ENCODE peak calls at places on chromosomes 5 and 9, in four cellular contexts. E is hepatic stellate cell; B is cerebellar cortex; I is activated CD4-positive, alpha-beta T cell treated with anti-CD3 and anti-CD28 coated beads, Interleukin-2, amount 50 U/mL, for 4 hours. L is an unnamed sample.

GRCh38 chr9:76654575-76654974 is 109.7 kb upstream of the PCA3 start:
- DNase-seq in E (peak), B (no peak), I (no peak), L (peak)

GRCh38 chr9:120482424-120483186 is 97.4 kb downstream of the CDK5RAP2 start:
- DNase-seq in E (no peak), B (peak), I (no peak), L (no peak)

GRCh38 chr9:133591116-133591910 is 17.9 kb downstream of the FAM163B start:
- DNase-seq in E (no peak), B (no peak), I (no peak), L (no peak)

GRCh38 chr9:123773783-123774182 is 156.1 kb downstream of the DENND1A start:
- DNase-seq in E (no peak), B (no peak), I (no peak), L (no peak)

GRCh38 chr5:180347651-180348050 is 5.5 kb downstream of the GFPT2 start:
- DNase-seq in E (no peak), B (no peak), I (no peak), L (no peak)

GRCh38 chr5:170226138-170226435 is 6.7 kb upstream of the C5orf58 start:
- DNase-seq in E (no peak), B (no peak), I (no peak), L (no peak)

GRCh38 chr9:36218011-36218410 is 27.3 kb downstream of the CLTA start:
- DNase-seq in E (no peak), B (peak), I (no peak), L (no peak)

GRCh38 chr5:43191740-43192557 is at the start of gene NIM1K:
- DNase-seq in E (peak), B (peak), I (peak), L (peak)

GRCh38 chr5:65654713-65655112 is 29.9 kb downstream of the SHLD3 start:
- DNase-seq in E (no peak), B (no peak), I (no peak), L (no peak)